ENCODE peak calls at places on chromosomes 5 and 9, in eight cellular contexts. R is NCI-H2029 treated with DMSO at 0.1 percent for 48 hours; O is GM23338; B is lower leg skin; X is NCI-H774; Q is stimulated activated CD4-positive, alpha-beta T cell treated with anti-CD3 and anti-CD28 coated beads, Interleukin-15, amount 100 ng/mL, for 24 hours; M is A549; Z is activated CD4-positive, alpha-beta T cell treated with anti-CD3 and anti-CD28 coated beads, Interleukin-2, amount 10 ng/mL, durations not matched to agents 7 days and 5 days. T is an unnamed sample.

GRCh38 chr9:74795803-74796202 is 91.9 kb downstream of the TRPM6 start:
- DNase-seq in R (no peak), O (no peak), B (no peak), X (no peak), Q (no peak), M (no peak), Z (no peak), T (no peak)

GRCh38 chr5:79025054-79025465 is 40.0 kb upstream of the ARSB start:
- DNase-seq in R (peak), O (peak), B (peak), X (peak), Q (peak), M (peak), Z (peak), T (peak)

GRCh38 chr5:160460377-160461049 is 38.9 kb downstream of the PTTG1 start:
- DNase-seq in R (no peak), O (peak), B (no peak), X (no peak), Q (no peak), M (no peak), Z (no peak), T (no peak)

GRCh38 chr9:1458503-1458902 is 408.3 kb downstream of the DMRT2 start:
- DNase-seq in R (peak), O (no peak), B (peak), X (no peak), Q (no peak), M (peak), Z (no peak), T (no peak)

GRCh38 chr5:123344819-123345426 is 78.3 kb downstream of the CEP120 start:
- DNase-seq in R (peak), O (peak), B (no peak), X (peak), Q (no peak), M (peak), Z (peak), T (peak)

GRCh38 chr5:60196382-60197113 is 303.0 kb upstream of the PDE4D start:
- DNase-seq in R (no peak), O (no peak), B (peak), X (no peak), Q (no peak), M (peak), Z (no peak), T (peak)

GRCh38 chr5:19240150-19240549 is 747.9 kb downstream of the CDH18 start:
- DNase-seq in R (no peak), O (no peak), B (no peak), X (no peak), Q (no peak), M (no peak), Z (no peak), T (no peak)

GRCh38 chr5:68757813-68758212 is 336.0 kb upstream of the SLC30A5 start:
- DNase-seq in R (no peak), O (no peak), B (no peak), X (no peak), Q (no peak), M (no peak), Z (no peak), T (no peak)

GRCh38 chr5:956941-957729 is 51.5 kb upstream of the NKD2 start:
- DNase-seq in R (no peak), O (peak), B (no peak), X (no peak), Q (peak), M (peak), Z (peak), T (no peak)

GRCh38 chr5:136772541-136772940 is 407.2 kb upstream of the TRPC7 start:
- DNase-seq in R (no peak), O (no peak), B (no peak), X (no peak), Q (no peak), M (no peak), Z (no peak), T (no peak)

GRCh38 chr5:93581738-93582414 is 857 bp upstream of the NR2F1-AS1 start:
- DNase-seq in R (peak), O (peak), B (no peak), X (peak), Q (no peak), M (peak), Z (no peak), T (no peak)

GRCh38 chr9:134913041-134913712 is 4.5 kb downstream of the FCN1 start:
- DNase-seq in R (no peak), O (no peak), B (no peak), X (no peak), Q (no peak), M (no peak), Z (no peak), T (peak)

GRCh38 chr5:2750758-2751464 is 566 bp downstream of the IRX2 start:
- DNase-seq in R (no peak), O (peak), B (no peak), X (peak), Q (peak), M (no peak), Z (no peak), T (no peak)

GRCh38 chr9:122128432-122129343 is 30.9 kb downstream of the NDUFA8 start:
- DNase-seq in R (no peak), O (no peak), B (no peak), X (no peak), Q (no peak), M (no peak), Z (no peak), T (no peak)

GRCh38 chr5:129664336-129664937 is 83.5 kb upstream of the MINAR2 start:
- DNase-seq in R (no peak), O (peak), B (peak), X (no peak), Q (peak), M (peak), Z (peak), T (no peak)

GRCh38 chr5:146813346-146813745 is 65.2 kb downstream of the PPP2R2B start:
- DNase-seq in R (no peak), O (no peak), B (no peak), X (no peak), Q (no peak), M (no peak), Z (no peak), T (no peak)

GRCh38 chr9:129140397-129141065 is 29.3 kb downstream of the PTPA start:
- DNase-seq in R (peak), O (peak), B (no peak), X (no peak), Q (peak), M (peak), Z (peak), T (no peak)

GRCh38 chr9:35518212-35518917 is 28.5 kb downstream of the RUSC2 start:
- DNase-seq in R (no peak), O (peak), B (no peak), X (no peak), Q (no peak), M (peak), Z (no peak), T (no peak)

GRCh38 chr9:105973811-105974407 is 279.6 kb downstream of the TMEM38B start:
- DNase-seq in R (no peak), O (peak), B (no peak), X (no peak), Q (no peak), M (no peak), Z (no peak), T (no peak)

GRCh38 chr9:6133346-6134063 is 82.1 kb upstream of the IL33 start:
- DNase-seq in R (no peak), O (no peak), B (no peak), X (no peak), Q (no peak), M (no peak), Z (no peak), T (no peak)

GRCh38 chr5:163459888-163460561 is at the start of gene NUDCD2:
- DNase-seq in R (peak), O (peak), B (peak), X (peak), Q (peak), M (peak), Z (peak), T (peak)

GRCh38 chr5:51378778-51379652 is 4.2 kb upstream of the ISL1 start:
- DNase-seq in R (no peak), O (peak), B (no peak), X (no peak), Q (no peak), M (no peak), Z (no peak), T (no peak)

GRCh38 chr9:130073373-130073772 is 19.7 kb downstream of the GPR107 start:
- DNase-seq in R (no peak), O (no peak), B (no peak), X (no peak), Q (no peak), M (no peak), Z (no peak), T (no peak)

GRCh38 chr5:132837868-132838267 is 7.4 kb upstream of the SHROOM1 start:
- DNase-seq in R (no peak), O (no peak), B (no peak), X (no peak), Q (no peak), M (no peak), Z (no peak), T (no peak)

GRCh38 chr9:87662808-87663528 is 63.0 kb upstream of the CTSL start:
- DNase-seq in R (peak), O (peak), B (peak), X (peak), Q (peak), M (peak), Z (peak), T (peak)

GRCh38 chr5:176895829-176896228 is 3.3 kb downstream of the HK3 start:
- DNase-seq in R (no peak), O (no peak), B (no peak), X (no peak), Q (no peak), M (no peak), Z (no peak), T (no peak)

GRCh38 chr9:136764301-136764891 is at the start of gene LCN15:
- DNase-seq in R (no peak), O (no peak), B (no peak), X (peak), Q (no peak), M (no peak), Z (no peak), T (peak)

GRCh38 chr5:120869831-120870230 is 405.7 kb downstream of the PRR16 start:
- DNase-seq in R (no peak), O (no peak), B (no peak), X (no peak), Q (no peak), M (no peak), Z (no peak), T (no peak)

GRCh38 chr5:556909-557441 is 32.7 kb upstream of the SLC9A3 start:
- DNase-seq in R (no peak), O (no peak), B (no peak), X (no peak), Q (no peak), M (no peak), Z (no peak), T (no peak)

GRCh38 chr9:114505187-114506081 is at the start of gene WHRN:
- DNase-seq in R (peak), O (peak), B (peak), X (peak), Q (peak), M (peak), Z (peak), T (peak)

GRCh38 chr9:83508072-83508471 is 30.1 kb downstream of the FRMD3 start:
- DNase-seq in R (no peak), O (no peak), B (no peak), X (no peak), Q (no peak), M (no peak), Z (peak), T (no peak)